ENCODE peak calls at places on chromosome 19, in four cellular contexts. G is GM12878, J is H1, W is HepG2. R is an unnamed sample.

GRCh38 chr19:55689366-55690108 is 14.5 kb downstream of the EPN1 start:
- DNase-seq in G (no peak), J (no peak), W (no peak), R (no peak)

GRCh38 chr19:8580710-8581281 is 3.6 kb upstream of the MYO1F start:
- DNase-seq in G (no peak), J (peak; percentile 99), W (peak; percentile 63), R (peak; percentile 68)

GRCh38 chr19:17686592-17687042 is 1.5 kb downstream of the UNC13A start:
- DNase-seq in G (no peak), J (peak; percentile 85), W (no peak), R (no peak)

GRCh38 chr19:11130824-11131455 is 24.6 kb downstream of the SPC24 start:
- DNase-seq in G (no peak), J (peak; percentile 91), W (peak; percentile 87), R (peak; percentile 68)

GRCh38 chr19:29872224-29872731 is 60.5 kb downstream of the CCNE1 start:
- DNase-seq in G (no peak), J (peak; percentile 69), W (no peak), R (no peak)

GRCh38 chr19:2050349-2050990 is 574 bp downstream of the MKNK2 start:
- DNase-seq in G (no peak), J (no peak), W (no peak), R (no peak)

GRCh38 chr19:45774765-45775164 is 5.7 kb upstream of the SIX5 start:
- DNase-seq in G (no peak), J (peak; percentile 81), W (peak; percentile 63), R (no peak)

GRCh38 chr19:56273563-56274117 is 1.1 kb downstream of the EDDM13 start:
- DNase-seq in G (no peak), J (no peak), W (no peak), R (no peak)

GRCh38 chr19:1040476-1041271 is 767 bp downstream of the ABCA7 start:
- DNase-seq in G (peak; percentile 84), J (peak; percentile 95), W (peak; percentile 87), R (peak; percentile 92)

GRCh38 chr19:52600639-52601024 is 30.5 kb downstream of the ZNF701 start:
- DNase-seq in G (no peak), J (no peak), W (peak; percentile 54), R (peak; percentile 3)
- TF ChIP-seq YY1 in G (no peak), J (no peak), W (no peak), R (no peak)

GRCh38 chr19:12993562-12993961 is 1.7 kb upstream of the NFIX start:
- DNase-seq in G (no peak), J (no peak), W (no peak), R (no peak)

GRCh38 chr19:12996542-12997094 is 1.3 kb downstream of the NFIX start:
- DNase-seq in G (no peak), J (peak; percentile 81), W (peak; percentile 38), R (no peak)

GRCh38 chr19:12994701-12995595 is at the start of gene NFIX:
- DNase-seq in G (no peak), J (no peak), W (peak; percentile 24), R (no peak)

GRCh38 chr19:12997225-12997966 is 2.1 kb downstream of the NFIX start:
- DNase-seq in G (no peak), J (no peak), W (no peak), R (no peak)

DNA sequence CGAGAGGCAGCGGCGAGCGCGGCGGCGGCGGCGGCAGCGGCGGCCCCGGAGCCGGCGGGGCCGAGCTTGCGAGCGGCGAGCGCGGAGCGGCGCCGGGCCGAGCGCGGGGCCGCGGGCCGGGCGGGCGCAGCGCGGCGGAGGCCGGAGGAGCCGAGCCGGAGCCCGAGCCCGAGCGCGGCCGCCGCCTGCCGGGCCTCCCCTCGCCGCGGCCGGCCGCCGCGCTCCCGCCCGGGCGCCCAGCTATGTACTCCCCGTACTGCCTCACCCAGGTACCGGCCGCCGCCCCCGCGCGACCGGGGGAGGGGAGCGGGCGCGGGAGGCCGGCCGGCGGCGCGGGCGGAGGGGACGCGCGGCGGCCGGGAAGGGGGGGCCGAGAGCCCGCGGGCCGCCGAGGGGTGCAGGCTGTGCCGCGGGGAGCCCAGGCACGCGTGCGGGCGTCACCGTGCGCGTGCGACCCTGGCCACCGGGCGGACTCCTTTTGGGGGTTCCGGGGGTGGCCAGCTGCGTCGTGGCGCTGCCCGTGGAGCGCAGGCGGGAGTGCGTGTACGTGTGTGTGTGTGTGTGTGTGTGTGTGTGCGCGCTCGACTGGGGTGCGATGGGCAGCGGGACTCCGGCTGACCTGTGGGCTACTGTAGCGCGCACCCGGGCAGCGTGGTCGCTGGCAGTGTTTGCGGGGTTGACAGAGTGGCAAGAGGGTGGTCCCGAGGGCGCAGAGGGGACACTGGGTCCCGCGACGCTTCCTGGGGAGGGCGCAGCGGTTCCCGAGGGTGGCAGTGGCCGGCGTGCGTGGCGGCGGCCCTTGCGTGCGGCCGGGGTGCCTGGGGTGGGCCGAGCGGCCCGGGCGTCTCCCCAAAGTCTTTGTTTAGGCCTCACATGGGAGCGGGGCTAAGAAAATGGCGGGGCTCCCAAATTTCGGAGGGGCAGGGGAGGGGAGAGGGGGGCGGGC is 594 bp downstream of the NFIX start:
- DNase-seq in G (no peak), J (no peak), W (no peak), R (no peak)
- TF ChIP-seq SUZ12 in G (no peak), J (no peak), W (no peak), R (no peak)

DNA sequence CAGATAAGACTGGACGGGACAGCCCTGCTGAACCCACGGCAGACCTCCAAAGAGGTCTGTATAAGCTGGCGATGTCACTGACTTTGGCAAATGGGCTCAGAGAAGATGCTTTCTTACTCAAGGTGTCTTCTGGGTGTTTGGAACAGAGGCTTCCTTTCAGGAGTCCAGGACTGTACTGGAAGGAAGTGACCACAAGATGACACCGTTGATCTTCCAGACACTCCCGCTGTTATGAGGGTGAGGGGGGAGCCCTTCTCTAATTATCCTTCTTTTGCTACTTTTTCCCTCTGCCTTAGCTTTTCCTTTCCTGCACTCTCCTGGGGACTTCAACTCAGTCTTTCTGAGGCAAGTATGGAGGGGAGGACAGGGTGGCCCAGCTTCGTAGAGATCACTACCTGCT is 65.2 kb upstream of the ZNF599 start:
- DNase-seq in G (no peak), J (no peak), W (peak; percentile 15), R (no peak)
- H3K9ac ChIP-seq in G (no peak overlapping the region), J (no peak overlapping the region), W (no peak overlapping the region), R (no peak overlapping the region)

DNA sequence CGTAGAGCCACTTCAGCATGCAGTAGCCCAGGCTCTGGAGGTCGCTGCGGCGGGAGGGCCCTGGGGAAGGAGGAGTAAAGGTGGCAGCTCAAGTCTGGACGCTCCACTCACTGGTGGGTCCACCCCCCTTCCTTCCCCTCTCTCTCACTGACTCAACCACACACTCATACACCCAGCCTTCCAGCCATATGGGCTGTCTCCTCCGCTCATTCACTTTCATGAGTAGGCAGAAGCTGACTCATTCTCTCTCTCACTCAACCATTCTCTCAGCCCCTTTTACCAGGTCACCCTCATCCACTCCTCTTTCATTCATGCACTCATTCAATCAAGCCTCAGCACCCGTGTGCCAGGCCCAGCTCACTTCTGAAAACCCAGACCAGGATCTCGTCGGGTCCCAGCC is 27.5 kb upstream of the SIGLEC11 start:
- DNase-seq in G (no peak), J (no peak), W (no peak), R (no peak)
- TF ChIP-seq YY1 in G (no peak), J (no peak), W (no peak), R (no peak)